ENCODE peak calls at places on chromosomes 11 and 22, in ten cellular contexts. S is sigmoid colon; K is mammary epithelial cell; O is CD4-positive, alpha-beta memory T cell; F is tibial nerve; D is Peyer's patch; A is left lung; J is adrenal gland; U is A549; H is heart left ventricle. Q is an unnamed sample. For H3K4me1, the result is how much of the 10 kb centered on the place peaks cover.

GRCh38 chr11:2534131-2534956 is 89.5 kb downstream of the KCNQ1 start:
- DNase-seq in F (no peak), J (peak), U (no peak), S (peak), H (peak), D (no peak), O (no peak), K (peak), A (peak), Q (no peak)

GRCh38 chr22:45918455-45919370 is 58.2 kb downstream of the WNT7B start:
- DNase-seq in A (no peak), D (no peak), H (no peak), S (no peak), K (peak), J (no peak), U (peak), F (no peak), O (no peak), Q (no peak)

GRCh38 chr11:70811483-70811882 is 413.2 kb downstream of the CTTN start:
- DNase-seq in K (no peak), H (no peak), A (no peak), S (no peak), J (no peak), O (no peak), U (no peak), F (no peak), D (no peak), Q (no peak)

GRCh38 chr22:28029201-28029948 is 110.3 kb upstream of the PITPNB start:
- DNase-seq in H (peak), O (no peak), K (no peak), J (peak), A (no peak), S (no peak), D (no peak), U (no peak), F (no peak), Q (no peak)

GRCh38 chr22:17789379-17790200 is 15.3 kb upstream of the BID start:
- DNase-seq in F (no peak), K (no peak), O (no peak), D (no peak), A (no peak), S (no peak), J (no peak), H (no peak), U (no peak), Q (no peak)

GRCh38 chr11:10564030-10564429 is 4.4 kb downstream of the LYVE1 start:
- DNase-seq in D (no peak), H (no peak), J (no peak), K (no peak), O (no peak), S (no peak), F (no peak), U (no peak), A (no peak), Q (no peak)

GRCh38 chr11:133956650-133957633 is at the start of gene IGSF9B:
- DNase-seq in D (peak), H (peak), S (peak), A (peak), O (peak), K (peak), F (peak), J (peak), U (peak), Q (peak)

GRCh38 chr22:45280583-45280972 is 4.2 kb upstream of the UPK3A start:
- DNase-seq in U (no peak), O (no peak), D (no peak), A (no peak), H (no peak), J (no peak), K (no peak), F (no peak), S (no peak), Q (no peak)

GRCh38 chr22:27377901-27378300 is 423.7 kb downstream of the MN1 start:
- DNase-seq in O (no peak), K (no peak), J (peak), F (no peak), H (no peak), D (no peak), A (no peak), S (no peak), U (no peak), Q (peak)

GRCh38 chr22:37545703-37546435 is 14.4 kb upstream of the CDC42EP1 start:
- DNase-seq in S (peak), F (peak), O (no peak), D (peak), H (peak), U (peak), K (peak), A (peak), J (peak), Q (no peak)

GRCh38 chr11:70109006-70109405 is 30.9 kb downstream of the ANO1 start:
- DNase-seq in J (peak), U (no peak), K (no peak), D (no peak), S (no peak), A (peak), F (no peak), O (no peak), H (no peak), Q (no peak)

GRCh38 chr11:111941963-111942362 is 4.8 kb downstream of the DIXDC1 start:
- DNase-seq in A (no peak), U (no peak), O (no peak), S (no peak), J (peak), K (peak), D (no peak), F (no peak), H (peak), Q (no peak)

GRCh38 chr11:103624708-103625623 is 411.5 kb upstream of the DDI1 start:
- DNase-seq in H (no peak), K (peak), U (peak), J (no peak), F (no peak), A (no peak), D (no peak), O (no peak), S (no peak), Q (no peak)

GRCh38 chr11:3195251-3196160 is 23.1 kb downstream of the MRGPRG start:
- DNase-seq in O (no peak), H (no peak), U (no peak), D (no peak), J (peak), A (peak), K (no peak), S (peak), F (no peak), Q (no peak)

GRCh38 chr11:75492181-75492820 is 33.4 kb downstream of the GDPD5 start:
- DNase-seq in U (no peak), A (no peak), H (no peak), J (no peak), S (no peak), K (peak), D (peak), F (no peak), O (peak), Q (peak)

GRCh38 chr11:7490535-7490934 is 5.2 kb downstream of the OLFML1 start:
- DNase-seq in J (no peak), D (no peak), S (no peak), O (no peak), U (no peak), H (no peak), F (no peak), A (no peak), K (no peak), Q (no peak)

GRCh38 chr11:78782725-78783124 is 208.1 kb upstream of the NARS2 start:
- DNase-seq in A (no peak), U (no peak), F (no peak), D (no peak), K (no peak), H (no peak), J (no peak), O (no peak), S (no peak), Q (no peak)

GRCh38 chr22:29380032-29380781 is 8.2 kb downstream of the AP1B1 start:
- DNase-seq in H (no peak), A (no peak), D (no peak), S (no peak), F (no peak), O (no peak), K (peak), J (peak), U (no peak), Q (no peak)

GRCh38 chr11:78080084-78080817 is 589 bp upstream of the NDUFC2 start:
- DNase-seq in D (no peak), O (no peak), S (no peak), K (no peak), A (no peak), H (no peak), U (no peak), J (no peak), F (no peak), Q (no peak)

GRCh38 chr22:49014227-49015201 is 813.2 kb downstream of the BRD1 start:
- DNase-seq in F (peak), A (no peak), H (no peak), K (no peak), D (no peak), U (no peak), O (no peak), S (peak), J (peak), Q (no peak)
- H3K4me1 ChIP-seq in F (under half), A (under half), H (under half), K (under half), D (under half), U (under half), O (under half), S (under half), J (under half), Q (under half)

GRCh38 chr22:21948390-21948789 is 4.3 kb downstream of the PPM1F start:
- DNase-seq in K (no peak), F (no peak), D (no peak), S (no peak), J (no peak), O (no peak), H (no peak), U (no peak), A (no peak), Q (no peak)

GRCh38 chr22:21946262-21946925 is 6.3 kb downstream of the PPM1F start:
- DNase-seq in U (no peak), F (no peak), H (no peak), O (no peak), K (no peak), D (no peak), J (no peak), A (no peak), S (no peak), Q (no peak)

GRCh38 chr22:21948824-21949568 is 3.7 kb downstream of the PPM1F start:
- DNase-seq in O (no peak), H (no peak), F (no peak), K (no peak), S (no peak), D (no peak), A (no peak), U (no peak), J (no peak), Q (no peak)

GRCh38 chr22:21945453-21946261 is 7.0 kb downstream of the PPM1F start:
- DNase-seq in A (no peak), K (no peak), F (no peak), J (no peak), U (no peak), S (no peak), H (no peak), O (no peak), D (no peak), Q (no peak)

GRCh38 chr22:21947040-21948014 is 5.3 kb downstream of the PPM1F start:
- DNase-seq in J (no peak), H (no peak), K (peak), O (no peak), A (no peak), U (no peak), S (no peak), F (no peak), D (no peak), Q (no peak)
- H3K4me1 ChIP-seq in J (under half), H (half or more), K (under half), O (under half), A (half or more), U (under half), S (half or more), F (half or more), D (under half), Q (under half)

GRCh38 chr11:47991266-47991830 is 11.0 kb downstream of the PTPRJ start:
- DNase-seq in F (no peak), S (no peak), D (no peak), H (no peak), K (peak), O (no peak), U (no peak), J (no peak), A (no peak), Q (peak)

GRCh38 chr11:47987310-47987709 is 7.0 kb downstream of the PTPRJ start:
- DNase-seq in K (no peak), U (no peak), O (no peak), D (no peak), F (no peak), H (no peak), S (no peak), A (no peak), J (no peak), Q (no peak)

GRCh38 chr11:47991894-47992293 is 11.5 kb downstream of the PTPRJ start:
- DNase-seq in S (no peak), K (no peak), O (no peak), F (no peak), A (no peak), J (no peak), H (no peak), U (no peak), D (no peak), Q (no peak)

GRCh38 chr11:47987781-47988180 is 7.4 kb downstream of the PTPRJ start:
- DNase-seq in O (no peak), F (no peak), A (no peak), H (no peak), D (no peak), J (no peak), U (no peak), S (peak), K (no peak), Q (no peak)

GRCh38 chr11:47989779-47990178 is 9.4 kb downstream of the PTPRJ start:
- DNase-seq in O (no peak), A (no peak), J (no peak), F (no peak), H (no peak), K (no peak), D (no peak), U (no peak), S (no peak), Q (no peak)
- H3K4me1 ChIP-seq in O (half or more), A (half or more), J (under half), F (half or more), H (under half), K (under half), D (under half), U (half or more), S (under half), Q (half or more)

GRCh38 chr11:94793822-94794221 is 25.7 kb downstream of the AMOTL1 start:
- DNase-seq in F (no peak), D (no peak), S (no peak), O (no peak), J (no peak), A (no peak), U (no peak), K (peak), H (no peak), Q (no peak)
- H3K4me1 ChIP-seq in F (half or more), D (under half), S (half or more), O (under half), J (under half), A (under half), U (under half), K (half or more), H (half or more), Q (under half)

GRCh38 chr11:19800162-19800561 is 87.5 kb downstream of the NAV2 start:
- DNase-seq in D (no peak), F (no peak), U (no peak), A (no peak), O (no peak), K (no peak), H (no peak), S (no peak), J (no peak), Q (no peak)

GRCh38 chr11:19800714-19801519 is 88.3 kb downstream of the NAV2 start:
- DNase-seq in D (no peak), H (no peak), F (no peak), U (no peak), S (no peak), K (peak), O (no peak), A (no peak), J (no peak), Q (no peak)

GRCh38 chr11:19805346-19805745 is 92.7 kb downstream of the NAV2 start:
- DNase-seq in F (no peak), A (no peak), J (no peak), O (no peak), H (no peak), D (no peak), U (no peak), S (no peak), K (no peak), Q (no peak)

GRCh38 chr11:19803506-19803998 is 90.9 kb downstream of the NAV2 start:
- DNase-seq in K (peak), D (no peak), O (no peak), F (no peak), J (no peak), H (no peak), U (no peak), S (no peak), A (no peak), Q (no peak)

GRCh38 chr11:19802773-19803293 is 90.2 kb downstream of the NAV2 start:
- DNase-seq in K (no peak), F (no peak), J (no peak), O (no peak), A (no peak), S (no peak), U (no peak), D (no peak), H (no peak), Q (no peak)
- H3K4me1 ChIP-seq in K (under half), F (under half), J (under half), O (under half), A (under half), S (half or more), U (under half), D (under half), H (half or more), Q (under half)

DNA sequence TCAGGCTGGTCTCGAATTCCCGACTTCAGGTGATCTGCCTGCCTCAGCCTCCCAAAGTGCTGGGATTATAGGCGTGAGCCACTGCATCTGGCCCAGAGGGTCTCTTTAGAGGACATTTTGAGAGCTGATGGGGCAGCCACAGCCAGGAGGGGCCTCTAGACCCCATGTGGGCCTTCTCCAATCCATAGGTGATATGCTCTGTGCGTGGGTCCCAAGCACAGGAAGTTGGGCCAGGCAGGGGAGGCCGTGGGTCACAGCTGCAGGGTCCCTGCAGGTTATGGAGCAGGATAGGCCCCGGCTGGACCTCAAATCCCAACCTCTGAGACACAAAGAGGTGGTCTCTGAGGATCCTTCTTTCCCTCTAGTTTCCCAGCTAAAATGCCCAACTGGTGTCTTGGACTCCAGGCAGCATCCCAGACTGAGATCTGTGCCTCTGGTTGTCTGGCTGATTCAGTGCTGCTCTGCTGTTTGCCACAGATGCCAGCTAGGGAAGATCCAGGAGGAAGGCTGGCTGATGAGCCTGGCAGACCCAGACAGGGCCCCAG is 1.5 kb downstream of the LRRC75B start:
- DNase-seq in F (no peak), D (no peak), U (no peak), H (no peak), K (no peak), O (no peak), S (no peak), J (no peak), A (no peak), Q (no peak)
- H3K4me1 ChIP-seq in F (half or more), D (under half), U (under half), H (under half), K (under half), O (under half), S (under half), J (under half), A (under half), Q (under half)

GRCh38 chr11:47257178-47257517 is 648 bp upstream of the NR1H3 start:
- DNase-seq in D (no peak), O (no peak), K (no peak), S (no peak), J (no peak), U (no peak), H (no peak), F (no peak), A (no peak), Q (no peak)
- H3K4me1 ChIP-seq in D (under half), O (under half), K (under half), S (half or more), J (half or more), U (half or more), H (half or more), F (half or more), A (half or more), Q (under half)

GRCh38 chr22:30402036-30402759 is 5.4 kb downstream of the SEC14L2 start:
- DNase-seq in U (no peak), S (no peak), A (no peak), H (no peak), K (no peak), J (no peak), O (no peak), D (no peak), F (no peak), Q (no peak)
- H3K4me1 ChIP-seq in U (under half), S (under half), A (under half), H (under half), K (under half), J (under half), O (under half), D (under half), F (under half), Q (under half)

GRCh38 chr22:50271011-50271394 is 823 bp upstream of the MAPK11 start:
- DNase-seq in H (no peak), K (no peak), U (no peak), D (no peak), O (no peak), F (no peak), A (no peak), J (no peak), S (no peak), Q (no peak)

GRCh38 chr22:50270302-50271010 is at the start of gene MAPK11:
- DNase-seq in J (peak), O (peak), F (peak), K (peak), S (no peak), U (no peak), D (peak), H (peak), A (no peak), Q (peak)

GRCh38 chr22:50274311-50274710 is 4.1 kb upstream of the MAPK11 start:
- DNase-seq in J (peak), D (peak), U (peak), S (no peak), F (no peak), H (peak), O (peak), A (no peak), K (no peak), Q (peak)

GRCh38 chr22:50271519-50271970 is 1.4 kb upstream of the MAPK11 start:
- DNase-seq in J (no peak), F (no peak), O (peak), U (no peak), S (no peak), D (peak), H (peak), K (peak), A (peak), Q (peak)

GRCh38 chr22:50272103-50272782 is 2.1 kb upstream of the MAPK11 start:
- DNase-seq in F (no peak), U (no peak), H (no peak), S (no peak), J (no peak), O (no peak), D (no peak), A (no peak), K (no peak), Q (no peak)
- H3K4me1 ChIP-seq in F (half or more), U (under half), H (half or more), S (half or more), J (under half), O (under half), D (under half), A (under half), K (under half), Q (under half)

GRCh38 chr11:120185678-120186407 is 25.0 kb upstream of the OAF start:
- DNase-seq in J (peak), H (peak), O (no peak), K (no peak), S (peak), A (no peak), D (no peak), F (no peak), U (no peak), Q (no peak)

GRCh38 chr11:120184946-120185677 is 25.7 kb upstream of the OAF start:
- DNase-seq in O (no peak), D (no peak), J (peak), H (peak), F (peak), A (no peak), S (peak), K (no peak), U (no peak), Q (no peak)

GRCh38 chr11:120186408-120186798 is 24.4 kb upstream of the OAF start:
- DNase-seq in U (no peak), D (no peak), F (no peak), A (no peak), S (peak), H (no peak), K (no peak), O (no peak), J (peak), Q (no peak)

GRCh38 chr11:120188371-120188770 is 22.5 kb upstream of the OAF start:
- DNase-seq in S (peak), U (no peak), K (no peak), H (no peak), D (no peak), F (no peak), J (peak), O (no peak), A (no peak), Q (no peak)

GRCh38 chr11:120186799-120187591 is 23.8 kb upstream of the OAF start:
- DNase-seq in S (peak), H (peak), D (no peak), F (no peak), J (peak), K (peak), A (no peak), U (no peak), O (no peak), Q (no peak)
- H3K4me1 ChIP-seq in S (under half), H (half or more), D (under half), F (half or more), J (under half), K (under half), A (under half), U (under half), O (under half), Q (under half)

Q was measured in OCI-LY7.